ENCODE peak calls at places on chromosome 3, in nine cellular contexts. M, G, V, X, Z, U, L, P and F are unnamed samples.
A peak's percentile ranks its signal among the peaks of the same experiment; 100 is the strongest.

GRCh38 chr3:43423142-43423541 is 136.8 kb downstream of the SNRK start:
- DNase-seq in M (no peak), G (no peak), V (no peak), X (no peak), Z (peak; percentile 29), U (no peak), L (no peak), P (no peak), F (no peak)

GRCh38 chr3:15330031-15330596 is 2.3 kb downstream of the SH3BP5 start:
- DNase-seq in M (peak; percentile 81), G (no peak), V (no peak), X (peak; percentile 97), Z (peak; percentile 29), U (no peak), L (no peak), P (peak; percentile 77), F (no peak)

GRCh38 chr3:5011555-5012256 is 32.5 kb downstream of the BHLHE40 start:
- DNase-seq in M (no peak), G (no peak), V (no peak), X (no peak), Z (no peak), U (no peak), L (no peak), P (no peak), F (no peak)

GRCh38 chr3:58563386-58564035 is 13.7 kb downstream of the FAM107A start:
- DNase-seq in M (no peak), G (no peak), V (peak; percentile 26), X (peak; percentile 80), Z (no peak), U (no peak), L (peak; percentile 72), P (no peak), F (peak; percentile 37)

GRCh38 chr3:28726840-28727239 is 378.2 kb upstream of the AZI2 start:
- DNase-seq in M (no peak), G (no peak), V (no peak), X (no peak), Z (peak; percentile 27), U (peak; percentile 5), L (peak; percentile 37), P (no peak), F (peak; percentile 20)

GRCh38 chr3:139561959-139562676 is 22.6 kb upstream of the RBP1 start:
- DNase-seq in M (no peak), G (no peak), V (no peak), X (no peak), Z (no peak), U (peak; percentile 59), L (no peak), P (no peak), F (peak; percentile 59)

GRCh38 chr3:129195731-129196256 is 12.1 kb upstream of the CNBP start:
- DNase-seq in M (peak; percentile 72), G (no peak), V (peak; percentile 72), X (peak; percentile 88), Z (peak; percentile 32), U (no peak), L (peak; percentile 94), P (peak; percentile 90), F (peak; percentile 76)

GRCh38 chr3:194367992-194368841 is 1.3 kb downstream of the LRRC15 start:
- DNase-seq in M (peak; percentile 63), G (no peak), V (no peak), X (no peak), Z (no peak), U (no peak), L (peak; percentile 25), P (peak; percentile 69), F (no peak)

GRCh38 chr3:14216257-14217048 is 37.8 kb downstream of the LSM3 start:
- DNase-seq in M (no peak), G (no peak), V (peak; percentile 84), X (peak; percentile 49), Z (peak; percentile 37), U (no peak), L (no peak), P (no peak), F (no peak)

GRCh38 chr3:141426404-141427034 is 58.2 kb downstream of the ZBTB38 start:
- DNase-seq in M (no peak), G (no peak), V (peak; percentile 91), X (no peak), Z (peak; percentile 86), U (no peak), L (peak; percentile 64), P (no peak), F (no peak)

GRCh38 chr3:177917234-177917861 is 618.9 kb upstream of the KCNMB2 start:
- DNase-seq in M (no peak), G (no peak), V (no peak), X (no peak), Z (no peak), U (no peak), L (no peak), P (no peak), F (no peak)

GRCh38 chr3:14902719-14903118 is 44.7 kb upstream of the NR2C2 start:
- DNase-seq in M (no peak), G (no peak), V (peak; percentile 66), X (no peak), Z (peak; percentile 81), U (no peak), L (no peak), P (no peak), F (no peak)

GRCh38 chr3:136547293-136547692 is 204.9 kb downstream of the STAG1 start:
- DNase-seq in M (no peak), G (no peak), V (no peak), X (no peak), Z (no peak), U (peak; percentile 14), L (peak; percentile 63), P (no peak), F (peak; percentile 7)

GRCh38 chr3:190566043-190566933 is 52.4 kb downstream of the IL1RAP start:
- DNase-seq in M (peak; percentile 98), G (no peak), V (peak; percentile 89), X (peak; percentile 92), Z (peak; percentile 73), U (no peak), L (peak; percentile 100), P (peak; percentile 98), F (peak; percentile 93)

GRCh38 chr3:187762792-187763191 is 17.5 kb upstream of the BCL6 start:
- DNase-seq in M (no peak), G (no peak), V (no peak), X (no peak), Z (no peak), U (no peak), L (no peak), P (no peak), F (no peak)

GRCh38 chr3:39107056-39107873 is at the start of the genes GORASP1 and TTC21A:
- DNase-seq in M (peak; percentile 63), G (peak; percentile 37), V (peak; percentile 84), X (peak; percentile 92), Z (peak; percentile 90), U (peak; percentile 50), L (peak; percentile 85), P (peak; percentile 41), F (peak; percentile 77)

GRCh38 chr3:127395663-127396320 is 107.9 kb upstream of the PRR20G start:
- DNase-seq in M (no peak), G (no peak), V (no peak), X (no peak), Z (peak; percentile 1), U (no peak), L (no peak), P (no peak), F (no peak)

GRCh38 chr3:51937611-51938450 is 3.9 kb downstream of the RRP9 start:
- DNase-seq in M (no peak), G (no peak), V (peak; percentile 30), X (peak; percentile 75), Z (no peak), U (no peak), L (no peak), P (no peak), F (no peak)

GRCh38 chr3:146125946-146126345 is 35.0 kb downstream of the PLOD2 start:
- DNase-seq in M (peak; percentile 79), G (no peak), V (no peak), X (no peak), Z (no peak), U (no peak), L (peak; percentile 82), P (peak; percentile 81), F (peak; percentile 54)

GRCh38 chr3:64832098-64832497 is 144.3 kb upstream of the ADAMTS9 start:
- DNase-seq in M (no peak), G (no peak), V (no peak), X (no peak), Z (no peak), U (no peak), L (no peak), P (no peak), F (no peak)

GRCh38 chr3:49313902-49314676 is 25.8 kb downstream of the USP4 start:
- DNase-seq in M (no peak), G (no peak), V (no peak), X (no peak), Z (no peak), U (no peak), L (no peak), P (no peak), F (no peak)

GRCh38 chr3:49865198-49865784 is 4.4 kb downstream of the CAMKV start:
- DNase-seq in M (no peak), G (no peak), V (no peak), X (no peak), Z (no peak), U (no peak), L (no peak), P (no peak), F (no peak)

GRCh38 chr3:37942646-37943045 is 47.9 kb upstream of the VILL start:
- DNase-seq in M (no peak), G (no peak), V (no peak), X (no peak), Z (no peak), U (no peak), L (no peak), P (no peak), F (no peak)

GRCh38 chr3:170726976-170727661 is 141.2 kb upstream of the SLC7A14 start:
- DNase-seq in M (peak; percentile 67), G (no peak), V (no peak), X (no peak), Z (no peak), U (no peak), L (peak; percentile 91), P (no peak), F (peak; percentile 83)

GRCh38 chr3:42518800-42519567 is 16.5 kb downstream of the VIPR1 start:
- DNase-seq in M (no peak), G (peak; percentile 32), V (no peak), X (no peak), Z (no peak), U (no peak), L (peak; percentile 18), P (no peak), F (no peak)

GRCh38 chr3:166471074-166471753 is 634.0 kb upstream of the BCHE start:
- DNase-seq in M (no peak), G (no peak), V (no peak), X (no peak), Z (no peak), U (no peak), L (no peak), P (no peak), F (no peak)

GRCh38 chr3:9732080-9732752 is 681 bp downstream of the BRPF1 start:
- DNase-seq in M (no peak), G (peak; percentile 25), V (peak; percentile 47), X (no peak), Z (no peak), U (no peak), L (peak; percentile 22), P (no peak), F (peak; percentile 20)